ENCODE peak calls at places on chromosomes 12 and 14, in four cellular contexts. D is uterus, C is K562, G is stomach. Q is an unnamed sample.

GRCh38 chr12:48973992-48974673 is 2.6 kb upstream of the WNT10B start:
- DNase-seq in G (peak; percentile 60), C (peak; percentile 69), D (no peak), Q (peak; percentile 74)

GRCh38 chr14:98822917-98823316 is 449.1 kb downstream of the BCL11B start:
- DNase-seq in C (peak; percentile 7), G (no peak), D (no peak), Q (no peak)

GRCh38 chr14:90454041-90455000 is 57.5 kb downstream of the CALM1 start:
- DNase-seq in G (peak; percentile 81), C (peak; percentile 97), D (peak; percentile 58), Q (peak; percentile 97)

GRCh38 chr14:49641697-49642129 is 6.7 kb upstream of the DNAAF2 start:
- DNase-seq in D (no peak), G (peak; percentile 75), C (no peak), Q (no peak)

GRCh38 chr14:57168138-57168695 is 100.5 kb downstream of the EXOC5 start:
- DNase-seq in D (no peak), C (no peak), G (no peak), Q (no peak)

GRCh38 chr12:108638141-108638823 is 4.6 kb upstream of the SELPLG start:
- DNase-seq in G (peak; percentile 22), D (peak; percentile 57), C (no peak), Q (no peak)

GRCh38 chr12:22190-22529 is 44.4 kb upstream of the IQSEC3 start:
- DNase-seq in G (no peak), C (peak; percentile 15), D (no peak), Q (no peak)

GRCh38 chr14:52241102-52241793 is 26.2 kb upstream of the PTGDR start:
- DNase-seq in D (no peak), G (no peak), C (no peak), Q (no peak)

GRCh38 chr12:45214739-45215418 is 1.0 kb upstream of the ANO6 start:
- DNase-seq in C (no peak), G (no peak), D (peak; percentile 31), Q (no peak)

GRCh38 chr14:72916174-72916573 is 10.1 kb upstream of the DCAF4 start:
- DNase-seq in C (no peak), D (no peak), G (no peak), Q (no peak)

GRCh38 chr14:99512110-99512449 is 30.9 kb downstream of the CCNK start:
- DNase-seq in C (no peak), G (no peak), D (no peak), Q (peak; percentile 4)

GRCh38 chr12:16344269-16344668 is 3.2 kb upstream of the MGST1 start:
- DNase-seq in D (no peak), G (no peak), C (no peak), Q (no peak)

GRCh38 chr12:84408936-84409335 is 503.7 kb downstream of the SLC6A15 start:
- DNase-seq in C (no peak), D (no peak), G (no peak), Q (no peak)

DNA sequence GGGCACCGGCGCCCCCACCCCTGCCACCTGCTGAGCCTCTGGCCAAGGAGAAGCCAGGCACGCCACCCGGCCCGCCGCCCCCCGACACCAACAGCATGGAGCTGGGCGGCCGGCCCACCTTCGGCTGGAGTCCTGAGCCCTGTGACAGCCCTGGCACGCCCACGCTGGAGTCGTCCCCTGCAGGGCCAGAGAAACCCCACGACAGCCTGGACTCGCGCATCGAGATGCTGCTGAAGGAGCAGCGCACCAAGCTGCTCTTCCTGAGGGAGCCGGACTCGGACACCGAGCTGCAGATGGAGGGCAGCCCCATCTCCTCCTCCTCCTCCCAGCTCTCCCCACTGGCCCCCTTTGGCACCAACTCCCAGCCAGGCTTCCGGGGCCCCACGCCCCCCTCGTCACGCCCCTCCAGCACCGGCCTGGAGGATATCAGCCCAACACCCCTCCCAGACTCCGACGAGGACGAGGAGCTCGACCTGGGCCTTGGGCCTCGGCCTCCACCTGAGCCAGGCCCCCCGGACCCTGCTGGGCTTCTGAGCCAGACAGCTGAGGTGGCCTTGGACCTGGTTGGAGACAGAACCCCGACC is 6.5 kb downstream of the SETD1B start:
- DNase-seq in C (no peak), G (no peak), D (no peak), Q (no peak)
- H3K4me1 ChIP-seq in C (peaks cover 28% of the 10 kb centered on the region), G (peaks cover 70% of the 10 kb centered on the region), D (peaks cover 9% of the 10 kb centered on the region), Q (peaks cover 10% of the 10 kb centered on the region)

GRCh38 chr12:93624595-93625294 is 52.3 kb downstream of the SOCS2 start:
- DNase-seq in D (no peak), C (peak; percentile 55), G (no peak), Q (no peak)
- H3K4me3 ChIP-seq in D (no peak overlapping the region), C (no peak overlapping the region), G (no peak overlapping the region), Q (no peak overlapping the region)

GRCh38 chr12:2140858-2141519 is 88.2 kb downstream of the CACNA1C start:
- DNase-seq in D (no peak), G (no peak), C (no peak), Q (no peak)
- H3K4me1 ChIP-seq in D (no peaks in the 10 kb centered on the region), G (no peaks in the 10 kb centered on the region), C (no peaks in the 10 kb centered on the region), Q (no peaks in the 10 kb centered on the region)

GRCh38 chr12:95480230-95480629 is 6.3 kb downstream of the METAP2 start:
- DNase-seq in D (no peak), C (no peak), G (no peak), Q (no peak)
- H3K4me3 ChIP-seq in D (no peak overlapping the region), C (no peak overlapping the region), G (no peak overlapping the region), Q (no peak overlapping the region)

DNA sequence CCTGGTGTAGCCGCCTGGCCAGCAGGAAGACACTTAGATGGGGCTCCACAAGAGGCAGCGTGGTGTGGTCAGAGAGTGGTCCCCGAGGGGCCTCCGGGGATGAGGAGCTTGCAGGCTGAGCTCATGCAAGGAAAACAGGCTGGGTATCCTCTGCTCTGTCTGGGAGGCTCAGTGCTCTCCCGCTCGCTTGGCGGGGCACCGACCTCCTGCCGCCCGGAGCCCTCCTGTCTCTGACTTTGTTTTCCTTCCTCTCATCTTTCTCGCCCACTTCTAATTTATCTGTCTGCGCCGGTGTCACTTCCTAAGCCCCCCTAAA is 31.3 kb upstream of the DLK1 start:
- DNase-seq in D (no peak), C (no peak), G (no peak), Q (no peak)
- H3K4me1 ChIP-seq in D (no peaks in the 10 kb centered on the region), C (peaks cover 40% of the 10 kb centered on the region), G (no peaks in the 10 kb centered on the region), Q (peaks cover 48% of the 10 kb centered on the region)

Q was measured in BE2C.